ENCODE peak calls at places on chromosomes 2 and 18, in four cellular contexts. A is prostate gland, W is NAMALWA, C is GM13977. O is an unnamed sample.

GRCh38 chr18:49227456-49227855 is 233.0 kb downstream of the DYM start:
- DNase-seq in A (no peak), W (no peak), C (no peak), O (no peak)

GRCh38 chr18:31610841-31611240 is 19.2 kb downstream of the TTR start:
- DNase-seq in A (no peak), W (peak), C (no peak), O (no peak)

GRCh38 chr2:3670941-3671340 is 12.9 kb downstream of the ALLC start:
- DNase-seq in A (no peak), W (no peak), C (no peak), O (no peak)

GRCh38 chr2:71668326-71669057 is 215.1 kb downstream of the DYSF start:
- DNase-seq in A (peak), W (no peak), C (peak), O (no peak)

GRCh38 chr2:236417150-236417549 is 152.5 kb upstream of the ACKR3 start:
- DNase-seq in A (no peak), W (no peak), C (no peak), O (no peak)

GRCh38 chr2:131122496-131122895 is 17.4 kb downstream of the PLEKHB2 start:
- DNase-seq in A (no peak), W (no peak), C (no peak), O (no peak)

GRCh38 chr2:162155093-162155492 is 3.0 kb upstream of the GCG start:
- DNase-seq in A (no peak), W (peak), C (no peak), O (no peak)

GRCh38 chr2:191291471-191291870 is 46.3 kb downstream of the MYO1B start:
- DNase-seq in A (no peak), W (no peak), C (no peak), O (no peak)

GRCh38 chr2:79887747-79888374 is 375.0 kb downstream of the CTNNA2 start:
- DNase-seq in A (peak), W (peak), C (peak), O (peak)

GRCh38 chr18:23689031-23689615 is at the start of gene LAMA3:
- DNase-seq in A (peak), W (no peak), C (peak), O (peak)

O was measured in GM10248.